ENCODE peak calls at places on chromosomes 4 and X, in nine cellular contexts. L is lower lobe of right lung; J is nucleus accumbens; Z is choroid plexus epithelial cell; R is GM20000; S is SIG-M5; A is dermis blood vessel endothelial cell; I is CD4-positive, CD25-positive, alpha-beta regulatory T cell; D is T1000. B is an unnamed sample.

GRCh38 chrX:68936608-68937007 is 107.8 kb downstream of the EFNB1 start:
- DNase-seq in A (peak), D (no peak), S (no peak), L (no peak), Z (peak), J (no peak), R (no peak), I (no peak), B (no peak)

GRCh38 chr4:120202222-120202621 is 135.6 kb upstream of the MAD2L1 start:
- DNase-seq in R (no peak), D (no peak), S (no peak), L (no peak), J (no peak), I (no peak), A (no peak), Z (no peak), B (no peak)

GRCh38 chr4:112082954-112083586 is 62.2 kb upstream of the FAM241A start:
- DNase-seq in A (peak), I (no peak), S (no peak), R (no peak), D (no peak), J (no peak), L (no peak), Z (peak), B (no peak)

GRCh38 chr4:170386974-170387373 is 297.2 kb upstream of the AADAT start:
- DNase-seq in S (no peak), D (no peak), Z (peak), A (no peak), R (no peak), I (no peak), J (no peak), L (no peak), B (no peak)

GRCh38 chrX:118872102-118872566 is 48.5 kb downstream of the ZCCHC12 start:
- DNase-seq in D (no peak), A (no peak), J (no peak), R (no peak), S (no peak), L (no peak), Z (no peak), I (no peak), B (no peak)

GRCh38 chr4:6343950-6344408 is 74.3 kb downstream of the WFS1 start:
- DNase-seq in A (no peak), R (no peak), L (peak), D (peak), S (no peak), J (no peak), Z (peak), I (no peak), B (no peak)

GRCh38 chrX:29687687-29688086 is 527.7 kb upstream of the MAGEB2 start:
- DNase-seq in Z (peak), D (no peak), R (no peak), J (no peak), L (no peak), A (peak), I (no peak), S (no peak), B (no peak)

GRCh38 chr4:55157559-55158277 is 32.3 kb upstream of the KDR start:
- DNase-seq in I (no peak), L (no peak), R (no peak), D (no peak), S (no peak), Z (no peak), J (no peak), A (peak), B (no peak)

GRCh38 chrX:102624105-102624504 is 24.8 kb downstream of the ARMCX5 start:
- DNase-seq in J (no peak), I (no peak), S (no peak), A (no peak), R (no peak), D (no peak), Z (peak), L (no peak), B (no peak)

GRCh38 chrX:63686878-63687714 is 97.9 kb downstream of the ARHGEF9 start:
- DNase-seq in R (peak), A (peak), Z (peak), L (no peak), D (peak), I (peak), J (no peak), S (no peak), B (peak)

GRCh38 chrX:81414630-81415029 is 212.7 kb downstream of the SH3BGRL start:
- DNase-seq in S (no peak), L (no peak), D (no peak), I (no peak), R (no peak), J (no peak), Z (peak), A (no peak), B (no peak)

GRCh38 chr4:146521543-146522097 is at the start of gene SLC10A7:
- DNase-seq in I (peak), R (peak), A (peak), J (peak), D (no peak), Z (peak), L (peak), S (peak), B (peak)

GRCh38 chrX:9456250-9457074 is 8.4 kb upstream of the TBL1X start:
- DNase-seq in Z (no peak), J (no peak), L (no peak), S (peak), R (no peak), A (no peak), D (no peak), I (peak), B (peak)

GRCh38 chr4:140243345-140243753 is 89.4 kb upstream of the MAML3 start:
- DNase-seq in D (no peak), Z (no peak), A (peak), R (peak), L (peak), S (no peak), I (peak), J (no peak), B (peak)

GRCh38 chrX:45056428-45057145 is 144.1 kb downstream of the DIPK2B start:
- DNase-seq in A (no peak), R (no peak), J (no peak), L (no peak), Z (no peak), S (no peak), D (no peak), I (no peak), B (no peak)

GRCh38 chr4:3297066-3297859 is 4.4 kb downstream of the RGS12 start:
- DNase-seq in D (no peak), R (no peak), A (no peak), S (no peak), Z (no peak), I (no peak), L (no peak), J (no peak), B (no peak)